ENCODE peak calls at places on chromosomes 12 and 14, in six cellular contexts. J, U, C, W, T and Z are unnamed samples.

GRCh38 chr12:80129895-80130535 is 30.7 kb downstream of the OTOGL start:
- DNase-seq in J (no peak), U (no peak), C (no peak), W (no peak), T (no peak), Z (no peak)

GRCh38 chr12:95740751-95741150 is 49.8 kb downstream of the NTN4 start:
- DNase-seq in J (no peak), U (no peak), C (peak; percentile 5), W (no peak), T (no peak), Z (no peak)

GRCh38 chr14:61889914-61890351 is 127.7 kb downstream of the SNAPC1 start:
- DNase-seq in J (no peak), U (no peak), C (no peak), W (no peak), T (no peak), Z (no peak)

GRCh38 chr14:21104448-21105060 is 3.7 kb downstream of the TMEM253 start:
- DNase-seq in J (peak; percentile 83), U (peak; percentile 79), C (peak; percentile 73), W (no peak), T (peak; percentile 91), Z (peak; percentile 80)

GRCh38 chr14:93832665-93833064 is 44.4 kb upstream of the PRIMA1 start:
- DNase-seq in J (no peak), U (no peak), C (no peak), W (no peak), T (peak; percentile 77), Z (no peak)

GRCh38 chr14:64610049-64610746 is 60.4 kb downstream of the PPP1R36 start:
- DNase-seq in J (no peak), U (no peak), C (no peak), W (no peak), T (no peak), Z (no peak)

GRCh38 chr12:51846911-51847829 is 1.3 kb downstream of the FIGNL2 start:
- DNase-seq in J (no peak), U (peak; percentile 84), C (no peak), W (peak; percentile 55), T (no peak), Z (peak; percentile 67)

GRCh38 chr12:120457133-120457532 is 10.9 kb downstream of the GATC start:
- DNase-seq in J (no peak), U (peak; percentile 65), C (no peak), W (no peak), T (no peak), Z (peak; percentile 47)

GRCh38 chr14:50608302-50608851 is 48.4 kb downstream of the ATL1 start:
- DNase-seq in J (no peak), U (no peak), C (no peak), W (no peak), T (no peak), Z (no peak)

GRCh38 chr12:65822732-65823480 is 1.4 kb upstream of the HMGA2 start:
- DNase-seq in J (peak; percentile 90), U (peak; percentile 93), C (no peak), W (peak; percentile 25), T (no peak), Z (peak; percentile 87)

GRCh38 chr12:65335021-65335714 is 56.7 kb downstream of the MSRB3 start:
- DNase-seq in J (peak; percentile 91), U (no peak), C (peak; percentile 42), W (no peak), T (peak; percentile 65), Z (peak; percentile 66)

GRCh38 chr12:88052686-88053085 is 23.5 kb upstream of the C12orf50 start:
- DNase-seq in J (peak; percentile 46), U (peak; percentile 42), C (no peak), W (no peak), T (no peak), Z (peak; percentile 59)

GRCh38 chr12:26744697-26745440 is 88.1 kb downstream of the ITPR2 start:
- DNase-seq in J (peak; percentile 88), U (no peak), C (no peak), W (no peak), T (peak; percentile 69), Z (peak; percentile 54)

GRCh38 chr12:16325426-16325825 is 22.0 kb upstream of the MGST1 start:
- DNase-seq in J (no peak), U (no peak), C (no peak), W (no peak), T (no peak), Z (no peak)

GRCh38 chr12:22333751-22334695 is 484 bp downstream of the ST8SIA1 start:
- DNase-seq in J (no peak), U (peak; percentile 54), C (no peak), W (peak; percentile 34), T (peak; percentile 73), Z (no peak)

GRCh38 chr12:79883216-79883615 is 51.7 kb downstream of the PPP1R12A start:
- DNase-seq in J (peak; percentile 65), U (no peak), C (no peak), W (no peak), T (no peak), Z (no peak)

GRCh38 chr14:101239065-101239464 is 322.2 kb upstream of the DIO3 start:
- DNase-seq in J (no peak), U (no peak), C (no peak), W (no peak), T (peak; percentile 7), Z (peak; percentile 9)

GRCh38 chr12:109307051-109307450 is 2.0 kb downstream of the FOXN4 start:
- DNase-seq in J (no peak), U (no peak), C (no peak), W (no peak), T (no peak), Z (no peak)

GRCh38 chr12:3421191-3421590 is 69.8 kb upstream of the PRMT8 start:
- DNase-seq in J (no peak), U (peak; percentile 40), C (no peak), W (no peak), T (no peak), Z (no peak)

GRCh38 chr12:117685115-117685926 is 283.5 kb downstream of the KSR2 start:
- DNase-seq in J (peak; percentile 83), U (peak; percentile 97), C (peak; percentile 49), W (no peak), T (peak; percentile 80), Z (peak; percentile 82)

GRCh38 chr14:85991156-85991555 is 461.2 kb downstream of the FLRT2 start:
- DNase-seq in J (no peak), U (no peak), C (no peak), W (no peak), T (no peak), Z (no peak)

GRCh38 chr12:78192979-78193378 is 362.3 kb downstream of the NAV3 start:
- DNase-seq in J (peak; percentile 68), U (no peak), C (no peak), W (no peak), T (no peak), Z (no peak)

GRCh38 chr14:106843951-106844483 is 1317.6 kb downstream of the TMEM121 start:
- DNase-seq in J (no peak), U (no peak), C (no peak), W (no peak), T (no peak), Z (peak; percentile 47)

GRCh38 chr14:43894534-43894933 is 612.5 kb downstream of the FSCB start:
- DNase-seq in J (no peak), U (no peak), C (no peak), W (no peak), T (no peak), Z (peak; percentile 30)

GRCh38 chr14:99518441-99519346 is 37.5 kb downstream of the CCNK start:
- DNase-seq in J (peak; percentile 30), U (peak; percentile 83), C (peak; percentile 83), W (peak; percentile 83), T (peak; percentile 87), Z (peak; percentile 85)
- TF ChIP-seq CTCF in J (peak; percentile 98), U (peak; percentile 97), C (peak; percentile 94), W (peak; percentile 99), T (peak; percentile 93), Z (peak; percentile 94)

DNA sequence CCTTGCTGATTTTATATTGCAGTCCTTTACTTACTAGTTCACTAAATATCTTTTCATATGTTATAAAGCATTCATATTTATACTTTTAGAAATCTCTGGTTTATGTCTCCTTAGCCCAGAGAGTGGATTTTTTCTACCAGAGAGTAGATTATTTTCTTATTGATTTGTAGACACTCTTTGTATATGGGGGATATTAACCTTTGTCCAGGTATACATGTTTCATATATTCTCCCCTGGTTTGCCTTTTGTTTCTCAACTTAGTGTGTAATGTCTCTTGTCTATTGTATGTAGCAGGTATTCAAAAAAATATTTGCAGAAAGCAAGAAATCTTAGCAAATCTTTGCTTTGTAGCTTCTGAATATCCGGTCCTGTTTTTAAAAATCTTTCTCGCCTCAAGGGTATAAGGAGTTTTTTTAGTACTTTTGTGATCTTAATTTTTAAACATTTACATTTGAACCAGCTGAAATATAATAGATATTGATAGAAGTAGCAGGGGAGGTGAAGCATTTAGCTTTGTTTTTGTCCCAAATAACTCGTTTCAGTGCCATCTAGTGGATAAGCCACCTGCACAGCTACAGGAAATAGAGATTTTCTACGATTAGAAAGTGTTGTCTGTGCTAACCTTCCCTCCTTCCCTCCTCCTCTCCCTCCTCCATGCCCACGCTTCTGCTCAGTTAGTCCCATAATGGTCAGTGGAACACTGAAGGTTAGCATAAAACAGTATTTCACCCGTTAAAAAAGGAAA is 97.0 kb downstream of the PHETA1 start:
- DNase-seq in J (no peak), U (no peak), C (no peak), W (no peak), T (no peak), Z (no peak)
- TF ChIP-seq CTCF in J (peak; percentile 40), U (peak; percentile 59), C (peak; percentile 17), W (peak; percentile 21), T (no peak), Z (no peak)

GRCh38 chr14:100115236-100115635 is 44.2 kb downstream of the DEGS2 start:
- DNase-seq in J (no peak), U (no peak), C (no peak), W (no peak), T (no peak), Z (no peak)
- TF ChIP-seq CTCF in J (no peak), U (no peak), C (no peak), W (peak; percentile 20), T (no peak), Z (no peak)

DNA sequence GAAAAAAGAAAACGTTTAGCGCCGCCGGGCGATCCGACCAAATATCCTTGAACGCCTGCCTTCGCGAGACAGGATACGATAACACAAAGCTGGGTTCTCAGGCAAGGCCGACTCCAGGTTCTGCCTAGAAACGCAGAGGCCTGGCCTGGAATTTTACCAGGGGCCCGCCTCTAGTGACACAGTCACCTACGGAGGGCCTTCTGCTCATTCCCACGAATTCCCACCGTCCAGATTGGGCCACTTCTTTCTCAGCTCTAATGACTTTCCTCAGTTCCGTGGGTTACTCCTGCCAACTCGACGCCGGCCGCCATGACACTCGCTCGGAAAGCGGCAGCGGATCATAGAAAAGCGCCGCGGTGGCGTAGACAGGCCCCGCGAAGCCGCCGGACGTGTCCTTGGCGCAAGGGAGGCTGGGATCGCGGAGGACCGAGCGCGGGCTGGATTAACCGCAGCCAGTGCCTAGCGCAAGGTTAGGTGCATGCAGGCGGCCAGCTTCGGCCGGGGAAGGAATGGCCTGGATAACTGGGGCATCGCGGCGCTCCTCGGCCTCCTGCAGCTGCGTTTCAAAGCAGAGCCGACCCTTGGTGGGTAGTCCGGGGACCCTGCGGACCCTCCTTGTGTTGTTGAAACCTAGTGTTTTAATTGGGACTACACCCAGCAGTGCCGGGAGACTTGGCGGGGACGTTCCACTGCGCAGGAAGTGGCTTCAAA is at the start of gene TRIP11:
- DNase-seq in J (peak; percentile 96), U (peak; percentile 92), C (peak; percentile 90), W (peak; percentile 83), T (peak; percentile 96), Z (peak; percentile 93)
- TF ChIP-seq CTCF in J (no peak), U (no peak), C (no peak), W (no peak), T (no peak), Z (no peak)